ENCODE peak calls at places on chromosomes 6 and 20, in four cellular contexts. I is cardiac fibroblast, W is GM12865, T is SJCRH30. B is an unnamed sample.

GRCh38 chr6:91031581-91031980 is 444.7 kb upstream of the MAP3K7 start:
- DNase-seq in I (no peak), W (no peak), T (peak), B (no peak)

GRCh38 chr6:14079433-14079832 is 38.1 kb upstream of the CD83 start:
- DNase-seq in I (peak), W (no peak), T (peak), B (no peak)

GRCh38 chr20:21361266-21361665 is 36.1 kb downstream of the NKX2-4 start:
- DNase-seq in I (peak), W (no peak), T (no peak), B (peak)

GRCh38 chr6:96478695-96479094 is 42.9 kb upstream of the UFL1 start:
- DNase-seq in I (no peak), W (no peak), T (no peak), B (no peak)

GRCh38 chr20:47600967-47601547 is 99.4 kb downstream of the NCOA3 start:
- DNase-seq in I (no peak), W (no peak), T (no peak), B (no peak)

GRCh38 chr20:47421076-47421475 is 64.6 kb upstream of the ZMYND8 start:
- DNase-seq in I (no peak), W (no peak), T (no peak), B (no peak)

GRCh38 chr6:15249371-15250019 is 3.6 kb downstream of the JARID2 start:
- DNase-seq in I (no peak), W (no peak), T (no peak), B (peak)

GRCh38 chr20:38932457-38933120 is 6.4 kb downstream of the FAM83D start:
- DNase-seq in I (peak), W (no peak), T (no peak), B (peak)

GRCh38 chr20:59571591-59572314 is 32.6 kb upstream of the PHACTR3 start:
- DNase-seq in I (peak), W (peak), T (peak), B (peak)

GRCh38 chr6:8530775-8531435 is 95.6 kb upstream of the SLC35B3 start:
- DNase-seq in I (peak), W (no peak), T (peak), B (no peak)
- H3K4me3 ChIP-seq in I (no peak), W (no peak), T (peak), B (peak)

DNA sequence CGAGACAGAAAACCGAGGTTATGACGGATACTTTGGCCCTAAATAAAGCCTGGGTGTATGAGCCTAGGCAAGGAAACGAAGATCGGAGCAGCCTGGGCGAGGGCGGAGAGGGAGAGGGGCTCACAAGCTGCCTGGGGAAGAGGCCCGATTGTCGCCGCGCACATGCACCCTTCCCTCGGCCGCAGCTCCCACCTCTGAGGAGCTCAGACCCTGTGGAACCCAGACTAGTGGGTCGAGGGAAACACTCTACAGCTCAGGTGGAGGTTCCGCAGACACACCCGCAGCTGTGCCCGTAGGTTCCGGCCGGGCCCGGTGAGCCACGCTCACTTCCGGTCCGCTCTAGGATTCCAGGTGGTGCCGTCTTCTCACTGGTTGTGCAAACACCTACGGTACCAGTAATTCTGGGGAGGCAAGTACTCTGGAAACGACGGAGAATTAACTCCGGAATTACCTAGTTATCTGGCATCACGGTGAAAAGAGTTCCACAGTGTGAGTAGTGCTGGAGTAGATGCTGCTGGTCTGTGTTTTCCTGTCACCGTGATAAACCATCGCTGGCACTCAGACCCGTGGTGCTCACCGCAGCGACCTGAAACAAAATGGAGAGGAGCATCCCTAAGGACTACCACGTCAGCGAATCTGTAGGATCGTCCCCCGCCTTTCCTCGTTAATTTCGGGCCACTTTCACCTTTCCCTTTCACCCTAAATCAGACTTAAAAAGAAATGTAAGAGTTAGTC is 61.5 kb downstream of the GPX5 start:
- DNase-seq in I (peak), W (peak), T (peak), B (peak)
- H3K4me3 ChIP-seq in I (peak), W (peak), T (peak), B (peak)

DNA sequence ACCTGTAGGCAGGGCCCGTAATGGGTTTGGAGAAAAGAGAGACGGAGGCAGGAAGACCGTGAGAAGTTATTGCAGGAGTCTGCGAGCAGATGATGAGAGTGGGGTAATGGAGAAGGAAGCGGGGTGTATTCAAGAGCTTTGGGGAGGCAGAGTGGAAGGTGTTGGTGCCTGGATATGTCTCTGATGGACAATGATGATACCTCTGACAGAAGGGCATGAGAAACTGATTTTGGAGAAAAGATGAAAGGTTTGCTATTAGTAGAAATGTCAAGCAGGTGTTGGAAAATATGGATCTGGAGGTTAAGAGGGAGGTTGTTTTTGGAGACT is 69.4 kb downstream of the CDC5L start:
- DNase-seq in I (no peak), W (no peak), T (no peak), B (no peak)
- H3K4me3 ChIP-seq in I (no peak), W (no peak), T (no peak), B (peak)

DNA sequence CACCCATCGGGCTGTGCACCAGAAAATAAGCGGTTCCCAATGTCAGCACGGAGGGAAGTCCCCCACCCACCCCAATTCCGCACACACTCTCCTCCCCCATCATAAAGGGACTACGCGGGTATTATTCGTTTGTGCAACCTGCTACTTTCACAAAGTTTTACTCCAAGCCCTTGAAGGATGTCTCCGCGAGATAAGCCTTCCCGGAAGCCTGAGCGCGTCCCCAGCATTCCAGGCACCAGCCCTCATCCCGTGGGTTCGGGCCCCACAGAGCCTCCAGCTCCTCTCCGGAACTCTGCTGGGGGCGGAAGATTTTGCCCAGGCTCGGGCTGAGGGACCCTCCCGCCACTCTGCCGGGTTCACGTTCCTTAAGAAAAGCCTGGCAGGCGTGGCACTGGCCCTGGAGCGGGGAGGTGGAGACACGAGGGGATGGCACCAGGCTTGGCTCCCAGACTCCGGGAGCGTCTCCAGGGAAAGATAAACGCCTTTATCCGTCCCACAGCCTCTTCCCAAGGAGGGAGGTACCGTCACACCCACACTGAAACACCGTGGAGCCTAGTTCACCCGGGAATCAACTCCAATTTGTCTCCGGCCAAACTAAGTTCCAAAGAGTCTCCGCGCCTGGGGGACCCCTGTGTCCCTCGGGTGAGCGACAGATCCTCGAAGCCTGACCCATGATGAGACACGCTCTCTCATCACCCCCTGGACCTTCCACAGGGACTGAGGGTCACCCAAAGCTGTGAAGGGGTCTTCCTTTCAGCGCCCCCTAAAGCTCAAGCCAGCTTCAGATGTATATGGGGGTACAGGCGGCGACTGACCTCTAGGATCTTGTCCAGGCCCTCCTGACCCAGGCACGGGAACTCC is 934 bp downstream of the KCNK5 start:
- DNase-seq in I (no peak), W (no peak), T (no peak), B (no peak)
- H3K4me3 ChIP-seq in I (no peak), W (no peak), T (peak), B (peak)

B was measured in adipocyte.